ENCODE peak calls at places on chromosomes 6 and 20, in nine cellular contexts. C, B, U, E, A, H, Z, L and N are unnamed samples.

GRCh38 chr20:32751309-32752020 is 8.2 kb upstream of the COMMD7 start:
- DNase-seq in B (no peak), A (no peak), L (no peak), Z (no peak), H (no peak), C (no peak), E (no peak), U (no peak), N (no peak)

GRCh38 chr6:41785689-41786450 is 1.6 kb upstream of the TOMM6 start:
- DNase-seq in E (peak; percentile 60), L (no peak), Z (peak; percentile 22), U (no peak), A (no peak), B (no peak), C (no peak), H (no peak), N (no peak)

GRCh38 chr6:100493206-100493888 is 28.6 kb upstream of the SIM1 start:
- DNase-seq in A (no peak), B (no peak), C (no peak), U (no peak), H (no peak), L (no peak), E (no peak), Z (no peak), N (peak; percentile 94)

GRCh38 chr20:48295445-48295903 is 510.2 kb upstream of the SULF2 start:
- DNase-seq in C (peak; percentile 88), Z (no peak), A (peak; percentile 61), E (no peak), L (no peak), H (no peak), B (peak; percentile 94), U (peak; percentile 95), N (peak; percentile 88)

GRCh38 chr6:4518506-4518905 is 257.7 kb upstream of the CDYL start:
- DNase-seq in A (no peak), Z (no peak), H (no peak), L (no peak), U (peak; percentile 71), E (no peak), C (peak; percentile 82), B (peak; percentile 94), N (peak; percentile 9)

GRCh38 chr6:147974376-147974775 is 368.3 kb upstream of the SASH1 start:
- DNase-seq in H (no peak), B (peak; percentile 32), C (peak; percentile 9), E (no peak), Z (no peak), A (no peak), L (no peak), U (peak; percentile 16), N (peak; percentile 90)

GRCh38 chr20:4853787-4854295 is 132.1 kb downstream of the PRND start:
- DNase-seq in A (no peak), U (no peak), E (no peak), Z (no peak), B (no peak), L (no peak), C (no peak), H (no peak), N (no peak)

GRCh38 chr6:89267918-89268317 is 47.2 kb downstream of the GABRR2 start:
- DNase-seq in L (no peak), E (no peak), Z (no peak), U (no peak), A (no peak), C (no peak), H (no peak), B (no peak), N (no peak)

GRCh38 chr6:52570291-52570700 is 6.6 kb downstream of the TRAM2 start:
- DNase-seq in H (no peak), A (peak; percentile 33), L (no peak), E (no peak), B (no peak), U (peak; percentile 73), Z (peak; percentile 33), C (no peak), N (no peak)

GRCh38 chr6:117992856-117993255 is 85.8 kb downstream of the SLC35F1 start:
- DNase-seq in B (no peak), E (no peak), C (no peak), A (no peak), Z (no peak), H (no peak), L (no peak), U (no peak), N (no peak)

GRCh38 chr6:113873043-113873667 is 16.0 kb downstream of the MARCKS start:
- DNase-seq in U (no peak), B (no peak), A (peak; percentile 40), C (peak; percentile 67), H (no peak), Z (peak; percentile 88), L (no peak), E (no peak), N (no peak)

GRCh38 chr6:30548375-30548774 is 7.9 kb downstream of the GNL1 start:
- DNase-seq in C (no peak), Z (no peak), L (no peak), U (peak; percentile 91), A (no peak), E (peak; percentile 62), B (peak; percentile 65), H (no peak), N (no peak)

GRCh38 chr6:47420394-47421371 is 56.9 kb upstream of the CD2AP start:
- DNase-seq in L (no peak), A (no peak), Z (no peak), E (no peak), U (peak; percentile 34), H (no peak), B (peak; percentile 45), C (peak; percentile 56), N (peak; percentile 67)

GRCh38 chr20:34246126-34246626 is 5.0 kb downstream of the ASIP start:
- DNase-seq in L (no peak), U (no peak), E (no peak), C (no peak), Z (no peak), H (no peak), B (no peak), A (no peak), N (no peak)

GRCh38 chr6:36539814-36540568 is 7.3 kb downstream of the STK38 start:
- DNase-seq in Z (no peak), L (peak; percentile 57), U (no peak), E (no peak), H (no peak), C (no peak), A (no peak), B (no peak), N (no peak)

GRCh38 chr20:1122388-1123315 is 4.2 kb downstream of the PSMF1 start:
- DNase-seq in U (peak; percentile 53), E (peak; percentile 59), H (no peak), Z (peak; percentile 39), C (peak; percentile 57), A (peak; percentile 60), L (no peak), B (peak; percentile 57), N (peak; percentile 48)

DNA sequence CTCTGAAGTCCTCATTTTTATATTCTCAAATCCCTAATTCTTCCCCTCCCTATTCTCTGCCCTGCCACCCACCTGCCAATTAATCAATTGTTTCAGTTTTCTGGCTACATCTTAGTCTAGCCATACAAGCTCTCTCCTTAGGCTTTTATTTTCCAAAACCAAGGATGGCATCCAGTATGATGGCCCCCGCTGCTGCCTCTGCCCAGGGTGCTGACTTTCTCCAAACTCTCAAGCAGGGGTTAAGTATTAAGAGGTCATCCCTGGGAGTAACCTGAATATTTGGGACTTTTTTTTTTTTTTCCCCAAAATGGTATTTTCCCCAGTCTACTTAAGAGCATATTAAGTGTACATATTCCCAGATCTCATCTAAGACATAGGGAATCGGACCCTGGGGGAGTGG is 183.8 kb downstream of the DHX35 start:
- DNase-seq in E (no peak), Z (no peak), H (no peak), A (no peak), B (no peak), L (no peak), C (no peak), U (no peak), N (no peak)
- H3K4me3 ChIP-seq in E (no peak overlapping the region), Z (no peak overlapping the region), H (no peak overlapping the region), A (no peak overlapping the region), B (no peak overlapping the region), L (no peak overlapping the region), C (no peak overlapping the region), U (no peak overlapping the region), N (no peak overlapping the region)

DNA sequence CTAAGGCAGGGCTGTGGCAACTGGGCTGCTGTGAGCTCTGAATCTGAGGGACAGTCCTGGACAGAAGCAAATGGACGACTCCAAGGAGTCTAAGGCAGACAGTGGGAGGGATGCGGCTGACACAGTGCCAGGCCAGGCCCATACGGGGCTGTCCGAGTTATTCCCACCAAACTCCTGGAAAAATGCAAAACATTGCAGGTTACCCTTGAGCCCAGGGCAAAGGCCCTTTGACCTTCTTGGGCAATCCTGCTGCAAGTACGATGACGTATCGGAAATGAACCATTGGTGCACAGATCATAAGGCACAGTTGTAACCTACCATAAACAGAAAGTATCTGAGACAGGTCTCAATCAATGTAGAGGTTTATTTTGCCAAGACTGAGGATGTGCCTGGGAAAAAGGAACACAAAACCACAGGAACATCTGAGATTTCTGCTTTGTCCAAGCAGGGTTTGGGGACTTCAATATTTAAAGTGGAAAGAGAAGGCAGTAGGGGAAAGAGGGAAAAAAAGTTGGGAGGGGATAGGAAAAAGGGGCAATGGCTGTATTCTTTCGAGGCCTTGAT is 118.9 kb downstream of the DACT2 start:
- DNase-seq in L (no peak), H (no peak), A (no peak), U (no peak), E (no peak), C (no peak), B (no peak), Z (no peak), N (no peak)
- H3K4me3 ChIP-seq in L (no peak overlapping the region), H (no peak overlapping the region), A (no peak overlapping the region), U (no peak overlapping the region), E (no peak overlapping the region), C (no peak overlapping the region), B (no peak overlapping the region), Z (no peak overlapping the region), N (no peak overlapping the region)

DNA sequence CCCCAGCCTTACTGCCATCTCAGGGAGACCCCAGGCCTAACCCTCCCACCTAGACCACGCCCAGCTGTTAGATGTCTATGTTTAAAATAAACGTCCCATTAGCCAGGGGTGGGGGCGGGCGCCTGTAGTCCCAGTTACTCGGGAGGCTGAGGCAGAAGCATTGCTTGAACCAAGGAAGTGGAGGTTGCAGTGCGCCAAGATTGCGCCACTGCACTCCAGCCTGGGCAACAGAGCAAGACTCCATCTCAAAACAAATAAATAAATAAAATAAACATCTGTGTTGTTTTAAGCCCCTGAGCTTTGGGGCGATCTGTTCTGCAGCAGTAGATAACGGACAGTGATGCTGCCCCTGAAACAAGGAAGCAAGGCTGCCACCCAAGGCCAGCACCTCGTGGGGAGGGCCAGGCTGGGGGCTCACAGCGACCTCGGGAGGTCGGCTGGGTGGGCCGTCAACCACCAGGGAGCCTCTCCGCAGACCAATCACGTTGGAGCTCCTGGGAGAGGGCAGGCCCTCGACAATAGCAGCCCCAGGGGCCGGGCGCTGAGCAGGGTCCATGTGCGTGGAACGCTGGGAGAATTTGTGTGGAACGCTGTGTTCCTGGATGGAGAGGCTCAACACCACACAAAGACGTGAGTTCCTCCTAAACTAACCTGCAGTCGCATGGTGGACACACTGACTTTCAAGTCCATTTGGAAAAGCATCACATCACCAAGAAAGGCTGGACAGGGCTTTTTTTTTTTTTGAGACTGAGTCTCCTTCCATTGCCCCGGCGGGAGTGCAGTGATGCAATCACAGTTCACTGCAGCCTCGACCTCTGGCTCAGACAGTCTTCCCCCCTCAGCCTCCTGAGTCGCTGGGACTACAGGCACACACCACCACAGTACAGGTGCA is 1.0 kb upstream of the HELZ2 start:
- DNase-seq in H (no peak), L (no peak), E (no peak), B (peak; percentile 24), U (peak; percentile 68), A (no peak), C (no peak), Z (no peak), N (no peak)
- H3K4me3 ChIP-seq in H (no peak overlapping the region), L (no peak overlapping the region), E (no peak overlapping the region), B (no peak overlapping the region), U (no peak overlapping the region), A (no peak overlapping the region), C (no peak overlapping the region), Z (no peak overlapping the region), N (no peak overlapping the region)

GRCh38 chr20:10673831-10674683 is at the start of gene JAG1:
- DNase-seq in A (peak; percentile 94), E (peak; percentile 97), H (peak; percentile 97), U (peak; percentile 85), L (no peak), C (peak; percentile 97), Z (peak; percentile 97), B (peak; percentile 95), N (peak; percentile 85)
- H3K4me3 ChIP-seq in A (peak within 1 kb of the TSS; percentile 94), E (peak within 1 kb of the TSS; percentile 97), H (peak within 1 kb of the TSS; percentile 87), U (peak within 1 kb of the TSS; percentile 60), L (no peak within 1 kb of the TSS), C (peak within 1 kb of the TSS; percentile 92), Z (peak within 1 kb of the TSS; percentile 96), B (peak within 1 kb of the TSS; percentile 93), N (peak within 1 kb of the TSS; percentile 90)